ENCODE peak calls at places on chromosomes 16 and 17, in nine cellular contexts. One of them, this sample, is unnamed.

GRCh38 chr17:19262650-19263620 is 25.8 kb downstream of the EPN2 start:
- DNase-seq in AG08395: no peak
- DNase-seq in tibial artery: no peak
- DNase-seq in chondrocyte: no peak
- DNase-seq in stimulated activated CD4-positive, alpha-beta T cell treated with anti-CD3 and anti-CD28 coated beads, Interleukin-1b, Interleukin-23, amount 100 ng/mL, for 1 hour: no peak
- DNase-seq in AML-193: no peak
- DNase-seq in coronary artery: no peak
- DNase-seq in non-pigmented ciliary epithelial cell: no peak
- DNase-seq in body of pancreas: no peak
- DNase-seq in this sample: no peak

GRCh38 chr17:67549787-67550186 is 167.9 kb upstream of the NOL11 start:
- DNase-seq in AG08395: no peak
- DNase-seq in tibial artery: no peak
- DNase-seq in chondrocyte: no peak
- DNase-seq in stimulated activated CD4-positive, alpha-beta T cell treated with anti-CD3 and anti-CD28 coated beads, Interleukin-1b, Interleukin-23, amount 100 ng/mL, for 1 hour: no peak
- DNase-seq in AML-193: no peak
- DNase-seq in coronary artery: peak
- DNase-seq in non-pigmented ciliary epithelial cell: no peak
- DNase-seq in body of pancreas: no peak
- DNase-seq in this sample: no peak

GRCh38 chr17:50065056-50065455 is 9.1 kb downstream of the ITGA3 start:
- DNase-seq in AG08395: no peak
- DNase-seq in tibial artery: no peak
- DNase-seq in chondrocyte: no peak
- DNase-seq in stimulated activated CD4-positive, alpha-beta T cell treated with anti-CD3 and anti-CD28 coated beads, Interleukin-1b, Interleukin-23, amount 100 ng/mL, for 1 hour: no peak
- DNase-seq in AML-193: no peak
- DNase-seq in coronary artery: no peak
- DNase-seq in non-pigmented ciliary epithelial cell: no peak
- DNase-seq in body of pancreas: no peak
- DNase-seq in this sample: no peak

GRCh38 chr17:80942360-80943345 is 49.0 kb upstream of the CHMP6 start:
- DNase-seq in AG08395: peak
- DNase-seq in tibial artery: peak
- DNase-seq in chondrocyte: peak
- DNase-seq in stimulated activated CD4-positive, alpha-beta T cell treated with anti-CD3 and anti-CD28 coated beads, Interleukin-1b, Interleukin-23, amount 100 ng/mL, for 1 hour: no peak
- DNase-seq in AML-193: no peak
- DNase-seq in coronary artery: peak
- DNase-seq in non-pigmented ciliary epithelial cell: no peak
- DNase-seq in body of pancreas: peak
- DNase-seq in this sample: no peak

GRCh38 chr16:1870365-1871082 is 1.4 kb downstream of the MEIOB start:
- DNase-seq in AG08395: peak
- DNase-seq in tibial artery: no peak
- DNase-seq in chondrocyte: no peak
- DNase-seq in stimulated activated CD4-positive, alpha-beta T cell treated with anti-CD3 and anti-CD28 coated beads, Interleukin-1b, Interleukin-23, amount 100 ng/mL, for 1 hour: no peak
- DNase-seq in AML-193: no peak
- DNase-seq in coronary artery: no peak
- DNase-seq in non-pigmented ciliary epithelial cell: peak
- DNase-seq in body of pancreas: peak
- DNase-seq in this sample: no peak

GRCh38 chr16:57611184-57611583 is 17.2 kb upstream of the ADGRG1 start:
- DNase-seq in AG08395: no peak
- DNase-seq in tibial artery: no peak
- DNase-seq in chondrocyte: no peak
- DNase-seq in stimulated activated CD4-positive, alpha-beta T cell treated with anti-CD3 and anti-CD28 coated beads, Interleukin-1b, Interleukin-23, amount 100 ng/mL, for 1 hour: no peak
- DNase-seq in AML-193: no peak
- DNase-seq in coronary artery: no peak
- DNase-seq in non-pigmented ciliary epithelial cell: no peak
- DNase-seq in body of pancreas: peak
- DNase-seq in this sample: no peak

GRCh38 chr17:65987988-65988387 is 203.9 kb downstream of the CEP112 start:
- DNase-seq in AG08395: peak
- DNase-seq in tibial artery: no peak
- DNase-seq in chondrocyte: no peak
- DNase-seq in stimulated activated CD4-positive, alpha-beta T cell treated with anti-CD3 and anti-CD28 coated beads, Interleukin-1b, Interleukin-23, amount 100 ng/mL, for 1 hour: no peak
- DNase-seq in AML-193: peak
- DNase-seq in coronary artery: no peak
- DNase-seq in non-pigmented ciliary epithelial cell: peak
- DNase-seq in body of pancreas: peak
- DNase-seq in this sample: no peak

GRCh38 chr17:37527249-37527851 is 37.7 kb downstream of the DUSP14 start:
- DNase-seq in AG08395: peak
- DNase-seq in tibial artery: no peak
- DNase-seq in chondrocyte: no peak
- DNase-seq in stimulated activated CD4-positive, alpha-beta T cell treated with anti-CD3 and anti-CD28 coated beads, Interleukin-1b, Interleukin-23, amount 100 ng/mL, for 1 hour: no peak
- DNase-seq in AML-193: peak
- DNase-seq in coronary artery: no peak
- DNase-seq in non-pigmented ciliary epithelial cell: no peak
- DNase-seq in body of pancreas: peak
- DNase-seq in this sample: no peak

GRCh38 chr16:15708096-15708495 is 58.1 kb downstream of the NDE1 start:
- DNase-seq in AG08395: no peak
- DNase-seq in tibial artery: no peak
- DNase-seq in chondrocyte: no peak
- DNase-seq in stimulated activated CD4-positive, alpha-beta T cell treated with anti-CD3 and anti-CD28 coated beads, Interleukin-1b, Interleukin-23, amount 100 ng/mL, for 1 hour: no peak
- DNase-seq in AML-193: no peak
- DNase-seq in coronary artery: no peak
- DNase-seq in non-pigmented ciliary epithelial cell: no peak
- DNase-seq in body of pancreas: no peak
- DNase-seq in this sample: no peak

GRCh38 chr17:2692781-2693135 is 18.8 kb downstream of the CLUH start:
- DNase-seq in AG08395: no peak
- DNase-seq in tibial artery: no peak
- DNase-seq in chondrocyte: no peak
- DNase-seq in stimulated activated CD4-positive, alpha-beta T cell treated with anti-CD3 and anti-CD28 coated beads, Interleukin-1b, Interleukin-23, amount 100 ng/mL, for 1 hour: no peak
- DNase-seq in AML-193: no peak
- DNase-seq in coronary artery: no peak
- DNase-seq in non-pigmented ciliary epithelial cell: no peak
- DNase-seq in body of pancreas: no peak
- DNase-seq in this sample: peak

GRCh38 chr16:15771694-15772093 is 85.1 kb downstream of the MYH11 start:
- DNase-seq in AG08395: no peak
- DNase-seq in tibial artery: no peak
- DNase-seq in chondrocyte: no peak
- DNase-seq in stimulated activated CD4-positive, alpha-beta T cell treated with anti-CD3 and anti-CD28 coated beads, Interleukin-1b, Interleukin-23, amount 100 ng/mL, for 1 hour: no peak
- DNase-seq in AML-193: no peak
- DNase-seq in coronary artery: no peak
- DNase-seq in non-pigmented ciliary epithelial cell: no peak
- DNase-seq in body of pancreas: no peak
- DNase-seq in this sample: no peak

GRCh38 chr16:27483083-27483437 is 66.7 kb downstream of the GTF3C1 start:
- DNase-seq in AG08395: no peak
- DNase-seq in tibial artery: no peak
- DNase-seq in chondrocyte: peak
- DNase-seq in stimulated activated CD4-positive, alpha-beta T cell treated with anti-CD3 and anti-CD28 coated beads, Interleukin-1b, Interleukin-23, amount 100 ng/mL, for 1 hour: no peak
- DNase-seq in AML-193: no peak
- DNase-seq in coronary artery: no peak
- DNase-seq in non-pigmented ciliary epithelial cell: no peak
- DNase-seq in body of pancreas: no peak
- DNase-seq in this sample: no peak

GRCh38 chr17:53093386-53093785 is 729.3 kb upstream of the KIF2B start:
- DNase-seq in AG08395: no peak
- DNase-seq in tibial artery: no peak
- DNase-seq in chondrocyte: no peak
- DNase-seq in stimulated activated CD4-positive, alpha-beta T cell treated with anti-CD3 and anti-CD28 coated beads, Interleukin-1b, Interleukin-23, amount 100 ng/mL, for 1 hour: no peak
- DNase-seq in AML-193: no peak
- DNase-seq in coronary artery: no peak
- DNase-seq in non-pigmented ciliary epithelial cell: no peak
- DNase-seq in body of pancreas: no peak
- DNase-seq in this sample: no peak

GRCh38 chr17:19004601-19005441 is at the start of gene FAM83G:
- DNase-seq in AG08395: peak
- DNase-seq in tibial artery: peak
- DNase-seq in chondrocyte: no peak
- DNase-seq in stimulated activated CD4-positive, alpha-beta T cell treated with anti-CD3 and anti-CD28 coated beads, Interleukin-1b, Interleukin-23, amount 100 ng/mL, for 1 hour: peak
- DNase-seq in AML-193: no peak
- DNase-seq in coronary artery: peak
- DNase-seq in non-pigmented ciliary epithelial cell: no peak
- DNase-seq in body of pancreas: peak
- DNase-seq in this sample: peak

GRCh38 chr17:17494499-17495447 is 1.4 kb downstream of the RASD1 start:
- DNase-seq in AG08395: peak
- DNase-seq in tibial artery: peak
- DNase-seq in chondrocyte: peak
- DNase-seq in stimulated activated CD4-positive, alpha-beta T cell treated with anti-CD3 and anti-CD28 coated beads, Interleukin-1b, Interleukin-23, amount 100 ng/mL, for 1 hour: no peak
- DNase-seq in AML-193: no peak
- DNase-seq in coronary artery: no peak
- DNase-seq in non-pigmented ciliary epithelial cell: no peak
- DNase-seq in body of pancreas: peak
- DNase-seq in this sample: no peak

GRCh38 chr16:57240872-57241271 is 4.2 kb upstream of the ARL2BP start:
- DNase-seq in AG08395: no peak
- DNase-seq in tibial artery: no peak
- DNase-seq in chondrocyte: no peak
- DNase-seq in stimulated activated CD4-positive, alpha-beta T cell treated with anti-CD3 and anti-CD28 coated beads, Interleukin-1b, Interleukin-23, amount 100 ng/mL, for 1 hour: no peak
- DNase-seq in AML-193: peak
- DNase-seq in coronary artery: no peak
- DNase-seq in non-pigmented ciliary epithelial cell: no peak
- DNase-seq in body of pancreas: no peak
- DNase-seq in this sample: no peak

GRCh38 chr17:61595418-61595817 is 4.4 kb upstream of the NACA2 start:
- DNase-seq in AG08395: no peak
- DNase-seq in tibial artery: no peak
- DNase-seq in chondrocyte: no peak
- DNase-seq in stimulated activated CD4-positive, alpha-beta T cell treated with anti-CD3 and anti-CD28 coated beads, Interleukin-1b, Interleukin-23, amount 100 ng/mL, for 1 hour: no peak
- DNase-seq in AML-193: no peak
- DNase-seq in coronary artery: no peak
- DNase-seq in non-pigmented ciliary epithelial cell: no peak
- DNase-seq in body of pancreas: no peak
- DNase-seq in this sample: no peak

GRCh38 chr16:3576211-3576610 is 992 bp downstream of the NLRC3 start:
- DNase-seq in AG08395: no peak
- DNase-seq in tibial artery: no peak
- DNase-seq in chondrocyte: no peak
- DNase-seq in stimulated activated CD4-positive, alpha-beta T cell treated with anti-CD3 and anti-CD28 coated beads, Interleukin-1b, Interleukin-23, amount 100 ng/mL, for 1 hour: no peak
- DNase-seq in AML-193: no peak
- DNase-seq in coronary artery: no peak
- DNase-seq in non-pigmented ciliary epithelial cell: no peak
- DNase-seq in body of pancreas: no peak
- DNase-seq in this sample: no peak

GRCh38 chr17:16940116-16940881 is 31.6 kb downstream of the TNFRSF13B start:
- DNase-seq in AG08395: no peak
- DNase-seq in tibial artery: no peak
- DNase-seq in chondrocyte: peak
- DNase-seq in stimulated activated CD4-positive, alpha-beta T cell treated with anti-CD3 and anti-CD28 coated beads, Interleukin-1b, Interleukin-23, amount 100 ng/mL, for 1 hour: no peak
- DNase-seq in AML-193: no peak
- DNase-seq in coronary artery: peak
- DNase-seq in non-pigmented ciliary epithelial cell: no peak
- DNase-seq in body of pancreas: no peak
- DNase-seq in this sample: peak

GRCh38 chr16:89155851-89156739 is 15.5 kb upstream of the CDH15 start:
- DNase-seq in AG08395: no peak
- DNase-seq in tibial artery: no peak
- DNase-seq in chondrocyte: no peak
- DNase-seq in stimulated activated CD4-positive, alpha-beta T cell treated with anti-CD3 and anti-CD28 coated beads, Interleukin-1b, Interleukin-23, amount 100 ng/mL, for 1 hour: no peak
- DNase-seq in AML-193: no peak
- DNase-seq in coronary artery: no peak
- DNase-seq in non-pigmented ciliary epithelial cell: no peak
- DNase-seq in body of pancreas: no peak
- DNase-seq in this sample: no peak

GRCh38 chr16:88423448-88423850 is 29.6 kb upstream of the ZFPM1 start:
- DNase-seq in AG08395: no peak
- DNase-seq in tibial artery: no peak
- DNase-seq in chondrocyte: no peak
- DNase-seq in stimulated activated CD4-positive, alpha-beta T cell treated with anti-CD3 and anti-CD28 coated beads, Interleukin-1b, Interleukin-23, amount 100 ng/mL, for 1 hour: no peak
- DNase-seq in AML-193: no peak
- DNase-seq in coronary artery: no peak
- DNase-seq in non-pigmented ciliary epithelial cell: no peak
- DNase-seq in body of pancreas: no peak
- DNase-seq in this sample: no peak

GRCh38 chr17:57552114-57552601 is 192.9 kb downstream of the CCDC182 start:
- DNase-seq in AG08395: peak
- DNase-seq in tibial artery: no peak
- DNase-seq in chondrocyte: no peak
- DNase-seq in stimulated activated CD4-positive, alpha-beta T cell treated with anti-CD3 and anti-CD28 coated beads, Interleukin-1b, Interleukin-23, amount 100 ng/mL, for 1 hour: no peak
- DNase-seq in AML-193: no peak
- DNase-seq in coronary artery: no peak
- DNase-seq in non-pigmented ciliary epithelial cell: no peak
- DNase-seq in body of pancreas: no peak
- DNase-seq in this sample: no peak

GRCh38 chr16:65342231-65342866 is 220.5 kb upstream of the CDH11 start:
- DNase-seq in AG08395: no peak
- DNase-seq in tibial artery: no peak
- DNase-seq in chondrocyte: no peak
- DNase-seq in stimulated activated CD4-positive, alpha-beta T cell treated with anti-CD3 and anti-CD28 coated beads, Interleukin-1b, Interleukin-23, amount 100 ng/mL, for 1 hour: no peak
- DNase-seq in AML-193: no peak
- DNase-seq in coronary artery: no peak
- DNase-seq in non-pigmented ciliary epithelial cell: no peak
- DNase-seq in body of pancreas: no peak
- DNase-seq in this sample: no peak

GRCh38 chr17:66906321-66907278 is 57.9 kb upstream of the CACNG4 start:
- DNase-seq in AG08395: peak
- DNase-seq in tibial artery: peak
- DNase-seq in chondrocyte: no peak
- DNase-seq in stimulated activated CD4-positive, alpha-beta T cell treated with anti-CD3 and anti-CD28 coated beads, Interleukin-1b, Interleukin-23, amount 100 ng/mL, for 1 hour: peak
- DNase-seq in AML-193: peak
- DNase-seq in coronary artery: no peak
- DNase-seq in non-pigmented ciliary epithelial cell: peak
- DNase-seq in body of pancreas: peak
- DNase-seq in this sample: peak

GRCh38 chr16:71722801-71723536 is 1.5 kb downstream of the PHLPP2 start:
- DNase-seq in AG08395: peak
- DNase-seq in tibial artery: peak
- DNase-seq in chondrocyte: peak
- DNase-seq in stimulated activated CD4-positive, alpha-beta T cell treated with anti-CD3 and anti-CD28 coated beads, Interleukin-1b, Interleukin-23, amount 100 ng/mL, for 1 hour: peak
- DNase-seq in AML-193: no peak
- DNase-seq in coronary artery: peak
- DNase-seq in non-pigmented ciliary epithelial cell: no peak
- DNase-seq in body of pancreas: peak
- DNase-seq in this sample: peak

GRCh38 chr17:37310940-37311339 is 64.8 kb upstream of the C17orf78 start:
- DNase-seq in AG08395: peak
- DNase-seq in tibial artery: no peak
- DNase-seq in chondrocyte: no peak
- DNase-seq in stimulated activated CD4-positive, alpha-beta T cell treated with anti-CD3 and anti-CD28 coated beads, Interleukin-1b, Interleukin-23, amount 100 ng/mL, for 1 hour: no peak
- DNase-seq in AML-193: peak
- DNase-seq in coronary artery: no peak
- DNase-seq in non-pigmented ciliary epithelial cell: no peak
- DNase-seq in body of pancreas: no peak
- DNase-seq in this sample: no peak

GRCh38 chr17:79777844-79778503 is at the start of gene CBX2:
- DNase-seq in AG08395: peak
- DNase-seq in tibial artery: peak
- DNase-seq in chondrocyte: peak
- DNase-seq in stimulated activated CD4-positive, alpha-beta T cell treated with anti-CD3 and anti-CD28 coated beads, Interleukin-1b, Interleukin-23, amount 100 ng/mL, for 1 hour: peak
- DNase-seq in AML-193: peak
- DNase-seq in coronary artery: no peak
- DNase-seq in non-pigmented ciliary epithelial cell: no peak
- DNase-seq in body of pancreas: peak
- DNase-seq in this sample: peak

GRCh38 chr17:63476494-63476856 is 386 bp upstream of the ACE start:
- DNase-seq in AG08395: peak
- DNase-seq in tibial artery: no peak
- DNase-seq in chondrocyte: peak
- DNase-seq in stimulated activated CD4-positive, alpha-beta T cell treated with anti-CD3 and anti-CD28 coated beads, Interleukin-1b, Interleukin-23, amount 100 ng/mL, for 1 hour: no peak
- DNase-seq in AML-193: no peak
- DNase-seq in coronary artery: no peak
- DNase-seq in non-pigmented ciliary epithelial cell: no peak
- DNase-seq in body of pancreas: peak
- DNase-seq in this sample: no peak